ENCODE peak calls at places on chromosomes 4 and X, in nine cellular contexts. K is K562, H is HCT116, S is A549, E is transverse colon, L is IMR-90, F is thyroid gland, C is gastrocnemius medialis, O is upper lobe of left lung. W is an unnamed sample.

GRCh38 chr4:85740431-85740861 is 265.5 kb downstream of the ARHGAP24 start:
- DNase-seq in H (no peak), C (no peak), K (no peak), F (no peak), S (no peak), L (peak), O (no peak), E (no peak), W (no peak)

GRCh38 chr4:75169020-75169814 is 236.3 kb downstream of the PARM1 start:
- DNase-seq in L (no peak), C (no peak), H (no peak), O (no peak), S (no peak), F (no peak), E (no peak), K (no peak), W (no peak)

GRCh38 chr4:75696036-75696435 is 22.8 kb upstream of the G3BP2 start:
- DNase-seq in S (no peak), H (no peak), E (peak), K (no peak), C (no peak), F (no peak), L (no peak), O (no peak), W (no peak)

GRCh38 chrX:149704664-149705063 is 7.2 kb upstream of the MAGEA11 start:
- DNase-seq in L (no peak), S (no peak), K (no peak), F (no peak), E (no peak), H (no peak), O (no peak), C (no peak), W (no peak)

GRCh38 chr4:138938371-138938699 is 77.2 kb upstream of the NOCT start:
- DNase-seq in E (no peak), O (no peak), S (peak), C (no peak), F (no peak), L (peak), H (peak), K (no peak), W (no peak)

GRCh38 chr4:154908168-154908567 is 127.1 kb downstream of the RBM46 start:
- DNase-seq in L (no peak), H (no peak), F (no peak), C (no peak), K (no peak), O (no peak), S (no peak), E (no peak), W (no peak)

GRCh38 chrX:149453911-149454820 is 50.9 kb downstream of the IDS start:
- DNase-seq in K (no peak), O (no peak), S (no peak), H (no peak), C (no peak), L (no peak), E (no peak), F (no peak), W (no peak)

GRCh38 chrX:42715689-42716022 is 62.3 kb downstream of the PPP1R2C start:
- DNase-seq in E (no peak), O (no peak), L (no peak), C (no peak), K (no peak), S (no peak), F (no peak), H (no peak), W (no peak)

GRCh38 chr4:30863031-30863430 is 142.9 kb downstream of the PCDH7 start:
- DNase-seq in H (no peak), K (no peak), L (peak), E (no peak), F (no peak), O (no peak), S (no peak), C (no peak), W (no peak)

GRCh38 chr4:55524844-55525571 is 21.7 kb downstream of the CLOCK start:
- DNase-seq in K (no peak), S (no peak), E (no peak), L (peak), C (no peak), O (no peak), H (no peak), F (no peak), W (no peak)

GRCh38 chrX:153459976-153460375 is 10.4 kb downstream of the HAUS7 start:
- DNase-seq in S (no peak), L (peak), O (no peak), F (no peak), H (no peak), C (no peak), E (no peak), K (no peak), W (no peak)

GRCh38 chr4:138669479-138670165 is 346.0 kb upstream of the NOCT start:
- DNase-seq in C (no peak), H (no peak), F (no peak), K (no peak), L (peak), S (no peak), O (no peak), E (no peak), W (no peak)

GRCh38 chr4:41572414-41572986 is 34.5 kb downstream of the LIMCH1 start:
- DNase-seq in E (no peak), L (no peak), S (no peak), K (no peak), O (no peak), F (no peak), C (no peak), H (no peak), W (no peak)

GRCh38 chrX:119391279-119391678 is 7.9 kb upstream of the SLC25A43 start:
- DNase-seq in H (peak), O (no peak), S (peak), L (peak), K (no peak), C (no peak), E (peak), F (no peak), W (peak)

GRCh38 chr4:80365928-80366327 is 30.4 kb downstream of the CFAP299 start:
- DNase-seq in L (peak), C (peak), O (no peak), F (peak), H (peak), S (peak), E (peak), K (peak), W (peak)

GRCh38 chr4:168183717-168184571 is 91.6 kb downstream of the ANXA10 start:
- DNase-seq in H (peak), K (no peak), O (no peak), E (no peak), F (no peak), C (no peak), L (peak), S (peak), W (peak)

GRCh38 chr4:81260443-81261102 is 45.6 kb upstream of the PRKG2 start:
- DNase-seq in O (no peak), S (no peak), L (no peak), H (no peak), E (no peak), C (no peak), F (no peak), K (peak), W (no peak)

GRCh38 chrX:120642871-120643270 is 13.0 kb upstream of the C1GALT1C1 start:
- DNase-seq in O (no peak), S (no peak), F (no peak), H (no peak), K (no peak), C (no peak), L (no peak), E (no peak), W (no peak)

GRCh38 chrX:39766085-39766726 is 331.6 kb downstream of the BCOR start:
- DNase-seq in F (no peak), L (no peak), E (no peak), O (no peak), S (no peak), C (no peak), H (no peak), K (no peak), W (no peak)

GRCh38 chr4:121827851-121828250 is 4.2 kb upstream of the CCNA2 start:
- DNase-seq in K (no peak), C (no peak), O (no peak), H (no peak), S (peak), F (no peak), E (no peak), L (peak), W (no peak)

GRCh38 chrX:21745756-21746155 is 12.2 kb downstream of the SMPX start:
- DNase-seq in K (peak), O (no peak), L (peak), S (peak), E (peak), F (peak), H (no peak), C (peak), W (no peak)

DNA sequence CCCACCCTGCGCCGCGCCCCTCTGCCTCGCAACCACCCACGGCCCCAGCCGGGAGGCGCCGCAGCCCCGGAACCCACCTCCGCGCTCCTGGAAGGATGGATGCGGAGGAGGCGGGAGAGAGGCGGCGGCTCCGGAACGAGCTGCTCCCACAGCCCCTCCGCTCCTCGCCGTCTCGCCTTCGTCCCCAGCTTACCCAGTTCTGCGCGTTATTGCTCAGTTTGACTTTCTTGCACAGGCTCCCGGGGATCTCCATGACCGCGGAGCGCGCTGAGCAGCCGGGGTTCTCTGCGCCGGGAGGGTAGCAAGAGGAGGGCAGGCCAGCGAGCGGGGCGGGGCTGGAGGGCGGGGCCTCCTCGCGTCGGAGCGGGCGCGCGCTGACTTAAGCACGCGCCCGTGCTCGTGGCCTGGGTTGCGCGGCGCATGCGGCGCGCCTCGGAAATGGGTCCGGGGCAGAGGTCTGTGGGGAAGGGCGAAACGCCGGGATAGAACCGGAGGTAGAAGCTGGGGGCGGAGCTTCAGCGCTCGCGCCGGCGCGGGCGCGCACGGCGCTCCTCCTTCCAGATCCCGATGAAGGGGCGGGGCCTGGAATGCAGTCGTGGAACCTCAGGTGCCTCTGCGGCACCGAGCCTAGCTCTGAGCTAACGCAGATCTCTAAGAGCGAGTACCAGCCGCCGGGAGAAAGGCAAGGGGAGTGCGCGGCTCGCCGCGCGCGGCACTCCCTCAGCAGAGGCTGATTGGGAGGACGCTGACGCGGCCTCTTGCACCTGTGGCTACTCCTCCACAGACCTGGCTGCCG is at the start of gene PAPSS1:
- DNase-seq in L (peak), S (peak), K (peak), H (peak), F (peak), E (peak), C (peak), O (peak), W (peak)
- TF ChIP-seq POLR2A in L (peak), S (peak), K (peak), H (peak), F (peak), E (peak), C (peak), O (peak), W (peak)

GRCh38 chr4:38663801-38664703 is at the start of gene KLF3:
- DNase-seq in E (peak), L (peak), O (peak), S (peak), H (peak), F (peak), K (peak), C (peak), W (peak)
- TF ChIP-seq POLR2A in E (peak), L (peak), O (peak), S (peak), H (no peak), F (peak), K (no peak), C (peak), W (peak)

GRCh38 chrX:48597353-48598264 is at the start of gene WDR13:
- DNase-seq in S (peak), E (peak), H (peak), C (peak), L (peak), O (peak), K (peak), F (peak), W (peak)
- TF ChIP-seq POLR2A in S (peak), E (peak), H (peak), C (peak), L (peak), O (peak), K (peak), F (peak), W (peak)

GRCh38 chrX:18425199-18426003 is at the start of gene CDKL5:
- DNase-seq in C (peak), O (peak), K (peak), S (peak), L (peak), H (peak), E (peak), F (peak), W (peak)
- TF ChIP-seq POLR2A in C (peak), O (peak), K (no peak), S (peak), L (peak), H (no peak), E (peak), F (no peak), W (peak)

DNA sequence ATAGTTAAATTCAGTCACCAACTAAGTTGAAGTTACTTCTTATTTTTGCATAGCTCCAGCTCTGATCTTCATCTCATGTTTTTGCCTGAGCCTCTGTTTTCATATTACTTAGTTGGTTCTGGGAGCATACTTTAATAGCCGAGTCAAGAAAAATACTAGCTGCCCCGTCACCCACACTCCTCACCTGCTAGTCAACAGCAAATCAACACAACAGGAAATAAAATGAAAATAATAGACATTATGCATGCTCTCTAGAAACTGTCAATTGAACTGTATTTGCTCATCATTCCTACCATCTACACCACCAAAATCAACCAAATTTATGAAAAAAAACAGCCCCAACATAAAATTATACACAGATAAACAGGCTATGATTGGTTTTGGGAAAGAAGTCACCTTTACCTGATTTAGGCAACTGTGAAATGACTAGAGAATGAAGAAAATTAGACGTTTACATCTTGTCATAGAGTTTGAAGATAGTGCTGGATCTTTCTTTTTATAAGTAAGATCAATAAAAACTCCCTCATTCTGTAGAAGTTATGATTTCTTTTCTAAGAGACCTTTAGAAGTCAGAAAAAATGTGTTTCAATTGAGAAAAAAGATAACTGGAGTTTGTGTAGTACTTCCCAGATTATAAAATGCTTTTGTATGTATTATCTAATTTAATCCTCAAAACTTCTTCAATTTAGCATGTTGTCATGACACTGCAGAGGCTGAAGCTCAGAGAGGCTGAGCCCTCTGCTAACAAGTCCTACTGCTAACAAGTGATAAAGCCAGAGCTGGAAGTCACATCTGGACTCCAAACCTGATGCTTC is 7.0 kb downstream of the ALB start:
- DNase-seq in C (no peak), S (no peak), H (no peak), O (no peak), L (no peak), K (no peak), F (no peak), E (no peak), W (no peak)
- TF ChIP-seq POLR2A in C (no peak), S (no peak), H (no peak), O (no peak), L (no peak), K (no peak), F (no peak), E (no peak), W (no peak)